ENCODE peak calls at places on chromosomes 12 and 14, in six cellular contexts. One of them, this sample, is unnamed.

GRCh38 chr14:105939810-105940508 is 413.6 kb downstream of the TMEM121 start:
- DNase-seq in cardiac fibroblast: no peak
- DNase-seq in pancreas: no peak
- DNase-seq in AG04450: no peak
- DNase-seq in brain microvascular endothelial cell: no peak
- DNase-seq in CD4-positive, alpha-beta T cell: no peak
- DNase-seq in this sample: no peak

GRCh38 chr12:124588018-124588634 is 20.7 kb upstream of the NCOR2 start:
- DNase-seq in AG04450: no peak
- DNase-seq in pancreas: no peak
- DNase-seq in CD4-positive, alpha-beta T cell: no peak
- DNase-seq in cardiac fibroblast: no peak
- DNase-seq in brain microvascular endothelial cell: no peak
- DNase-seq in this sample: no peak

GRCh38 chr12:98060421-98060820 is 455.0 kb upstream of the TMPO start:
- DNase-seq in CD4-positive, alpha-beta T cell: no peak
- DNase-seq in brain microvascular endothelial cell: no peak
- DNase-seq in AG04450: no peak
- DNase-seq in pancreas: no peak
- DNase-seq in cardiac fibroblast: no peak
- DNase-seq in this sample: no peak

GRCh38 chr14:56963381-56963780 is 153.1 kb upstream of the OTX2 start:
- DNase-seq in CD4-positive, alpha-beta T cell: no peak
- DNase-seq in pancreas: no peak
- DNase-seq in AG04450: no peak
- DNase-seq in cardiac fibroblast: no peak
- DNase-seq in brain microvascular endothelial cell: no peak
- DNase-seq in this sample: no peak

GRCh38 chr12:119802472-119802871 is 74.6 kb downstream of the CIT start:
- DNase-seq in CD4-positive, alpha-beta T cell: no peak
- DNase-seq in brain microvascular endothelial cell: no peak
- DNase-seq in pancreas: no peak
- DNase-seq in AG04450: no peak
- DNase-seq in cardiac fibroblast: peak
- DNase-seq in this sample: peak

GRCh38 chr14:29529418-29529817 is 398.2 kb downstream of the PRKD1 start:
- DNase-seq in pancreas: no peak
- DNase-seq in AG04450: no peak
- DNase-seq in brain microvascular endothelial cell: no peak
- DNase-seq in CD4-positive, alpha-beta T cell: no peak
- DNase-seq in cardiac fibroblast: peak
- DNase-seq in this sample: no peak

GRCh38 chr14:61337893-61338292 is 16.5 kb downstream of the PRKCH start:
- DNase-seq in cardiac fibroblast: no peak
- DNase-seq in brain microvascular endothelial cell: no peak
- DNase-seq in pancreas: no peak
- DNase-seq in AG04450: no peak
- DNase-seq in CD4-positive, alpha-beta T cell: peak
- DNase-seq in this sample: no peak

GRCh38 chr14:72517736-72518135 is 376.2 kb downstream of the DPF3 start:
- DNase-seq in CD4-positive, alpha-beta T cell: no peak
- DNase-seq in AG04450: no peak
- DNase-seq in cardiac fibroblast: no peak
- DNase-seq in brain microvascular endothelial cell: no peak
- DNase-seq in pancreas: no peak
- DNase-seq in this sample: no peak

GRCh38 chr12:96136129-96136528 is 58.0 kb upstream of the ELK3 start:
- DNase-seq in brain microvascular endothelial cell: peak
- DNase-seq in AG04450: no peak
- DNase-seq in pancreas: no peak
- DNase-seq in CD4-positive, alpha-beta T cell: no peak
- DNase-seq in cardiac fibroblast: peak
- DNase-seq in this sample: no peak

GRCh38 chr14:51616256-51616655 is 35.5 kb upstream of the FRMD6 start:
- DNase-seq in pancreas: no peak
- DNase-seq in AG04450: no peak
- DNase-seq in brain microvascular endothelial cell: no peak
- DNase-seq in cardiac fibroblast: no peak
- DNase-seq in CD4-positive, alpha-beta T cell: no peak
- DNase-seq in this sample: no peak

GRCh38 chr12:127060310-127060847 is 1206.6 kb upstream of the TMEM132C start:
- DNase-seq in AG04450: no peak
- DNase-seq in cardiac fibroblast: no peak
- DNase-seq in CD4-positive, alpha-beta T cell: no peak
- DNase-seq in brain microvascular endothelial cell: no peak
- DNase-seq in pancreas: no peak
- DNase-seq in this sample: no peak

GRCh38 chr14:53894456-53894855 is 62.2 kb downstream of the BMP4 start:
- DNase-seq in brain microvascular endothelial cell: peak
- DNase-seq in CD4-positive, alpha-beta T cell: no peak
- DNase-seq in AG04450: no peak
- DNase-seq in cardiac fibroblast: peak
- DNase-seq in pancreas: no peak
- DNase-seq in this sample: no peak

GRCh38 chr14:59182641-59183040 is 5.8 kb upstream of the DAAM1 start:
- DNase-seq in brain microvascular endothelial cell: no peak
- DNase-seq in CD4-positive, alpha-beta T cell: no peak
- DNase-seq in cardiac fibroblast: no peak
- DNase-seq in AG04450: no peak
- DNase-seq in pancreas: no peak
- DNase-seq in this sample: no peak

DNA sequence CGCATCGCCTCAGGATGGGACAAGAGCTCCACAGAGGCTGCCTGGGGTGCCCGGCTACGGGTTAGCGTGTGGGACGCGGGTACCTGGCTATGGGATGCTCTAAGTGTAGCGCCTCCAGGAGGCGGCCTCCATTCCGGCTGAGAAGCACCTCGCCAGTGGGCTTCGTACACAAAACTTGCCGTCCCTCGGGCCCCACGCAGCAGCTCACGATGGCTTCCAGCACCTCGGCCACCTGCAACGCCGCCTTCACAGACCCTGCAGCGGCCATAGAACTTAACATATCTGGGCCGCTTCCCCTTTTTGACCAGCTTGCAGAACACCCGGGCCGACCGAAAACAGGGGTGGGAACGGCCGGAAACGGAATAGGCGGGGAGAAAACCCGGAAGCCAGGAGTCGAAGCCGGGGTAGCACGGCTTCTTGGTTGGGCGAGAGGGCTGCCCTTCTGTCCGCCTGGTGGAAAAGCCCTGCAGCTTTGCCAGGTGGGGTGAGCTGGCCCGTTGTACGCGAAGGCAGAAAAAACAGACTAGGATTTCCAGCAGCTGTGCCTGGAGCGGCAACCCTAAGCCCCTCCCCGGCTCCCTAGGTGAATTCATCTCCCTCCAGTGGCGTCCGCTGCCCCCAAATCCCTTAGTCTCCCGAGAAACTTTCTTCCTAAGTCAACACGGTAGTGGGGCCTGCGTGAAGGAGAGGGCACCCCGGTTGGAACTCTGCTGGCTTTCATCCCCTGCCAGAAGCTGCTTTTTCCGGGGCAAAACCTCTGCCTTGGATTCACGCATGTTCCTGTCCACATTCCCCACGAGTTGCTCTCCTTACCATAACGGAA is at the start of gene BBS10:
- DNase-seq in brain microvascular endothelial cell: peak
- DNase-seq in cardiac fibroblast: peak
- DNase-seq in AG04450: peak
- DNase-seq in CD4-positive, alpha-beta T cell: peak
- DNase-seq in pancreas: peak
- DNase-seq in this sample: peak
- TF ChIP-seq CTCF in brain microvascular endothelial cell: peak
- TF ChIP-seq CTCF in cardiac fibroblast: peak
- TF ChIP-seq CTCF in AG04450: peak
- TF ChIP-seq CTCF in CD4-positive, alpha-beta T cell: peak
- TF ChIP-seq CTCF in pancreas: no peak
- TF ChIP-seq CTCF in this sample: no peak

GRCh38 chr14:38605193-38606114 is 349.6 kb upstream of the CLEC14A start:
- DNase-seq in brain microvascular endothelial cell: no peak
- DNase-seq in cardiac fibroblast: peak
- DNase-seq in AG04450: no peak
- DNase-seq in CD4-positive, alpha-beta T cell: no peak
- DNase-seq in pancreas: no peak
- DNase-seq in this sample: no peak
- TF ChIP-seq CTCF in brain microvascular endothelial cell: no peak
- TF ChIP-seq CTCF in cardiac fibroblast: no peak
- TF ChIP-seq CTCF in AG04450: peak
- TF ChIP-seq CTCF in CD4-positive, alpha-beta T cell: no peak
- TF ChIP-seq CTCF in pancreas: no peak
- TF ChIP-seq CTCF in this sample: no peak

GRCh38 chr14:44609201-44609600 is 102.1 kb upstream of the FSCB start:
- DNase-seq in cardiac fibroblast: no peak
- DNase-seq in AG04450: no peak
- DNase-seq in CD4-positive, alpha-beta T cell: no peak
- DNase-seq in pancreas: no peak
- DNase-seq in brain microvascular endothelial cell: no peak
- DNase-seq in this sample: no peak

GRCh38 chr14:44613061-44613712 is 106.1 kb upstream of the FSCB start:
- DNase-seq in cardiac fibroblast: no peak
- DNase-seq in AG04450: no peak
- DNase-seq in brain microvascular endothelial cell: no peak
- DNase-seq in CD4-positive, alpha-beta T cell: no peak
- DNase-seq in pancreas: no peak
- DNase-seq in this sample: no peak

GRCh38 chr14:44616204-44616603 is 109.1 kb upstream of the FSCB start:
- DNase-seq in AG04450: no peak
- DNase-seq in CD4-positive, alpha-beta T cell: no peak
- DNase-seq in cardiac fibroblast: no peak
- DNase-seq in pancreas: no peak
- DNase-seq in brain microvascular endothelial cell: no peak
- DNase-seq in this sample: no peak

GRCh38 chr14:44607701-44608100 is 100.6 kb upstream of the FSCB start:
- DNase-seq in cardiac fibroblast: no peak
- DNase-seq in CD4-positive, alpha-beta T cell: no peak
- DNase-seq in AG04450: no peak
- DNase-seq in pancreas: no peak
- DNase-seq in brain microvascular endothelial cell: no peak
- DNase-seq in this sample: no peak

GRCh38 chr14:44612002-44612401 is 104.9 kb upstream of the FSCB start:
- DNase-seq in CD4-positive, alpha-beta T cell: no peak
- DNase-seq in cardiac fibroblast: no peak
- DNase-seq in pancreas: no peak
- DNase-seq in AG04450: no peak
- DNase-seq in brain microvascular endothelial cell: no peak
- DNase-seq in this sample: no peak
- TF ChIP-seq CTCF in CD4-positive, alpha-beta T cell: no peak
- TF ChIP-seq CTCF in cardiac fibroblast: no peak
- TF ChIP-seq CTCF in pancreas: no peak
- TF ChIP-seq CTCF in AG04450: no peak
- TF ChIP-seq CTCF in brain microvascular endothelial cell: no peak
- TF ChIP-seq CTCF in this sample: no peak

GRCh38 chr14:104725772-104726548 is 1.9 kb downstream of the ADSS1 start:
- DNase-seq in AG04450: no peak
- DNase-seq in brain microvascular endothelial cell: no peak
- DNase-seq in CD4-positive, alpha-beta T cell: no peak
- DNase-seq in pancreas: no peak
- DNase-seq in cardiac fibroblast: no peak
- DNase-seq in this sample: no peak

GRCh38 chr14:104724407-104724980 is 465 bp downstream of the ADSS1 start:
- DNase-seq in CD4-positive, alpha-beta T cell: no peak
- DNase-seq in brain microvascular endothelial cell: no peak
- DNase-seq in pancreas: peak
- DNase-seq in cardiac fibroblast: peak
- DNase-seq in AG04450: no peak
- DNase-seq in this sample: no peak

GRCh38 chr14:104728631-104729030 is 4.6 kb downstream of the ADSS1 start:
- DNase-seq in CD4-positive, alpha-beta T cell: no peak
- DNase-seq in brain microvascular endothelial cell: no peak
- DNase-seq in pancreas: no peak
- DNase-seq in cardiac fibroblast: no peak
- DNase-seq in AG04450: no peak
- DNase-seq in this sample: no peak

GRCh38 chr14:104724981-104725771 is 1.1 kb downstream of the ADSS1 start:
- DNase-seq in CD4-positive, alpha-beta T cell: no peak
- DNase-seq in pancreas: no peak
- DNase-seq in brain microvascular endothelial cell: no peak
- DNase-seq in cardiac fibroblast: peak
- DNase-seq in AG04450: no peak
- DNase-seq in this sample: no peak

GRCh38 chr14:104726600-104727451 is 2.8 kb downstream of the ADSS1 start:
- DNase-seq in AG04450: no peak
- DNase-seq in pancreas: no peak
- DNase-seq in cardiac fibroblast: no peak
- DNase-seq in brain microvascular endothelial cell: no peak
- DNase-seq in CD4-positive, alpha-beta T cell: no peak
- DNase-seq in this sample: no peak
- TF ChIP-seq CTCF in AG04450: peak
- TF ChIP-seq CTCF in pancreas: no peak
- TF ChIP-seq CTCF in cardiac fibroblast: no peak
- TF ChIP-seq CTCF in brain microvascular endothelial cell: peak
- TF ChIP-seq CTCF in CD4-positive, alpha-beta T cell: no peak
- TF ChIP-seq CTCF in this sample: no peak

GRCh38 chr14:90523961-90524875 is 127.4 kb downstream of the CALM1 start:
- DNase-seq in cardiac fibroblast: no peak
- DNase-seq in pancreas: no peak
- DNase-seq in brain microvascular endothelial cell: no peak
- DNase-seq in AG04450: no peak
- DNase-seq in CD4-positive, alpha-beta T cell: no peak
- DNase-seq in this sample: no peak
- TF ChIP-seq CTCF in cardiac fibroblast: no peak
- TF ChIP-seq CTCF in pancreas: no peak
- TF ChIP-seq CTCF in brain microvascular endothelial cell: no peak
- TF ChIP-seq CTCF in AG04450: no peak
- TF ChIP-seq CTCF in CD4-positive, alpha-beta T cell: no peak
- TF ChIP-seq CTCF in this sample: no peak

GRCh38 chr12:64072946-64073345 is 149.2 kb downstream of the KICS2 start:
- DNase-seq in AG04450: no peak
- DNase-seq in brain microvascular endothelial cell: no peak
- DNase-seq in cardiac fibroblast: no peak
- DNase-seq in CD4-positive, alpha-beta T cell: no peak
- DNase-seq in pancreas: no peak
- DNase-seq in this sample: no peak

GRCh38 chr12:64082866-64083268 is 139.2 kb downstream of the KICS2 start:
- DNase-seq in cardiac fibroblast: no peak
- DNase-seq in CD4-positive, alpha-beta T cell: no peak
- DNase-seq in AG04450: no peak
- DNase-seq in brain microvascular endothelial cell: no peak
- DNase-seq in pancreas: no peak
- DNase-seq in this sample: no peak

GRCh38 chr12:64081020-64081419 is 141.1 kb downstream of the KICS2 start:
- DNase-seq in pancreas: no peak
- DNase-seq in CD4-positive, alpha-beta T cell: no peak
- DNase-seq in brain microvascular endothelial cell: no peak
- DNase-seq in cardiac fibroblast: peak
- DNase-seq in AG04450: no peak
- DNase-seq in this sample: no peak

GRCh38 chr12:64080319-64081008 is 141.6 kb downstream of the KICS2 start:
- DNase-seq in cardiac fibroblast: peak
- DNase-seq in pancreas: peak
- DNase-seq in AG04450: no peak
- DNase-seq in CD4-positive, alpha-beta T cell: no peak
- DNase-seq in brain microvascular endothelial cell: no peak
- DNase-seq in this sample: peak

DNA sequence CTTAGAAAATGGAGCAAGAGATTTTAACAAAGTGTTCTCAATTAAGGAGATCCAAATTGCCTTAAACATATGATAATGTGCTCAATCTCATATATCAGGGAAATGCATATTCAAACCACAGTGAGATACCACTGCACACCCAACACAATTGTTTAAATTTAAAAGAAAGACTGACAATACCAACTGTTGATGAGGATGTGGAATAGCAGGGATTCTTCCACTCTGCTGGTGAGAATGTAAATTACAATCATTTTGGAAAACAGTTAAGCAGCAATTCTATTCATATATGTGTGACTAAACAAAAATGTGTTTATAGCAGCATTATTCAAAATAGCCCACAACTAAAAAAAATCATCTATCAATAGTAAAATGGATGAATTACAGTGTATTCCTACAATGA is 144.2 kb downstream of the KICS2 start:
- DNase-seq in CD4-positive, alpha-beta T cell: no peak
- DNase-seq in AG04450: no peak
- DNase-seq in brain microvascular endothelial cell: no peak
- DNase-seq in pancreas: no peak
- DNase-seq in cardiac fibroblast: peak
- DNase-seq in this sample: no peak
- TF ChIP-seq CTCF in CD4-positive, alpha-beta T cell: no peak
- TF ChIP-seq CTCF in AG04450: peak
- TF ChIP-seq CTCF in brain microvascular endothelial cell: peak
- TF ChIP-seq CTCF in pancreas: no peak
- TF ChIP-seq CTCF in cardiac fibroblast: peak
- TF ChIP-seq CTCF in this sample: peak